ENCODE peak calls at places on chromosomes 6 and 20, in seven cellular contexts. J, T, H, I, P, D and U are unnamed samples.

GRCh38 chr6:125377621-125378020 is 75.9 kb upstream of the HDDC2 start:
- DNase-seq in J (no peak), H (no peak), P (no peak), I (no peak), T (no peak), D (peak), U (no peak)

GRCh38 chr6:4973972-4974885 is 29.6 kb downstream of the RPP40 start:
- DNase-seq in J (peak), T (peak), P (no peak), D (peak), H (no peak), I (no peak), U (peak)

GRCh38 chr20:48812600-48813445 is 15.0 kb downstream of the PREX1 start:
- DNase-seq in P (no peak), J (no peak), D (peak), T (no peak), H (no peak), I (no peak), U (no peak)

GRCh38 chr6:40852667-40853383 is 186.2 kb downstream of the UNC5CL start:
- DNase-seq in P (no peak), D (no peak), T (no peak), J (no peak), I (no peak), H (no peak), U (no peak)

GRCh38 chr20:38299963-38300362 is 4.0 kb upstream of the BPI start:
- DNase-seq in P (no peak), T (no peak), D (no peak), I (no peak), J (no peak), H (no peak), U (peak)

GRCh38 chr6:150252714-150253444 is 110.0 kb downstream of the PPP1R14C start:
- DNase-seq in D (no peak), T (no peak), P (no peak), J (no peak), I (no peak), H (no peak), U (peak)

GRCh38 chr6:123193298-123193697 is 197.3 kb downstream of the CLVS2 start:
- DNase-seq in D (no peak), P (no peak), H (no peak), J (no peak), T (no peak), I (no peak), U (no peak)

GRCh38 chr6:63816979-63817436 is 181.4 kb downstream of the PHF3 start:
- DNase-seq in P (no peak), H (no peak), I (no peak), T (no peak), J (no peak), D (peak), U (peak)

GRCh38 chr6:35080016-35080680 is 61.0 kb downstream of the TCP11 start:
- DNase-seq in P (no peak), D (no peak), J (no peak), H (no peak), T (peak), I (peak), U (no peak)

GRCh38 chr6:163324928-163325784 is 89.4 kb upstream of the QKI start:
- DNase-seq in H (no peak), T (no peak), J (no peak), I (no peak), P (no peak), D (peak), U (peak)

GRCh38 chr20:17541596-17541995 is 10.4 kb upstream of the BFSP1 start:
- DNase-seq in P (no peak), H (no peak), D (no peak), I (no peak), J (no peak), T (no peak), U (no peak)